ENCODE peak calls at places on chromosomes 2 and 18, in nine cellular contexts. E is stimulated activated CD8-positive, alpha-beta memory T cell treated with anti-CD3 and anti-CD28 coated beads, Interleukin-15, amount 100 ng/mL, for 4 hours; G is esophagus squamous epithelium; W is amygdala; I is CD4-positive, alpha-beta T cell; O is HTR-8/SVneo; C is AG08396; B is stimulated activated CD4-positive, alpha-beta T cell treated with anti-CD3 and anti-CD28 coated beads, Interleukin-2, amount 100 ng/mL, for 48 hours; X is caudate nucleus. K is an unnamed sample.

GRCh38 chr2:235842941-235843340 is 325.2 kb downstream of the GBX2 start:
- DNase-seq in E (no peak), G (no peak), I (no peak), B (no peak), C (no peak), O (no peak), W (no peak), X (no peak), K (no peak)

GRCh38 chr2:127590386-127591190 is 55.1 kb downstream of the MYO7B start:
- DNase-seq in W (no peak), X (no peak), G (no peak), C (no peak), E (no peak), I (no peak), O (no peak), B (no peak), K (no peak)

GRCh38 chr2:128293870-128294455 is 24.7 kb downstream of the HS6ST1 start:
- DNase-seq in O (no peak), G (no peak), X (no peak), E (no peak), C (no peak), B (no peak), I (no peak), W (no peak), K (no peak)

GRCh38 chr2:239735131-239735828 is 289.9 kb downstream of the NDUFA10 start:
- DNase-seq in E (no peak), B (no peak), X (no peak), W (peak; percentile 65), O (no peak), C (no peak), I (no peak), G (no peak), K (no peak)

GRCh38 chr2:190482441-190482840 is 52.1 kb downstream of the NEMP2 start:
- DNase-seq in X (no peak), E (no peak), W (no peak), I (no peak), G (no peak), O (no peak), C (no peak), B (no peak), K (no peak)

GRCh38 chr18:51668632-51669031 is 471.2 kb upstream of the MEX3C start:
- DNase-seq in B (no peak), G (no peak), O (no peak), C (no peak), E (no peak), I (no peak), X (no peak), W (no peak), K (no peak)

GRCh38 chr18:79393181-79393598 is 2.5 kb upstream of the NFATC1 start:
- DNase-seq in B (no peak), E (no peak), O (no peak), I (peak; percentile 24), C (peak; percentile 82), X (no peak), W (no peak), G (no peak), K (no peak)

GRCh38 chr18:22488554-22488953 is 70.8 kb upstream of the CTAGE1 start:
- DNase-seq in W (no peak), C (no peak), B (no peak), I (no peak), G (no peak), O (no peak), X (no peak), E (no peak), K (no peak)

GRCh38 chr2:175690113-175690716 is 311.9 kb downstream of the LNPK start:
- DNase-seq in I (no peak), E (no peak), C (peak; percentile 28), O (peak; percentile 36), W (no peak), G (no peak), B (peak; percentile 31), X (peak; percentile 2), K (no peak)

GRCh38 chr2:72085036-72085435 is 62.6 kb downstream of the CYP26B1 start:
- DNase-seq in B (no peak), X (no peak), I (no peak), C (no peak), O (no peak), E (no peak), W (no peak), G (no peak), K (no peak)